ENCODE peak calls at places on chromosomes 4 and X, in five cellular contexts. S is tibial artery, K is heart left ventricle, F is astrocyte, A is A549. Q is an unnamed sample.

GRCh38 chr4:26273308-26273980 is 47.4 kb upstream of the RBPJ start:
- DNase-seq in S (peak; percentile 40), K (peak; percentile 42), F (no peak), A (no peak), Q (peak; percentile 30)

GRCh38 chr4:63170923-63171322 is 1238.3 kb downstream of the TECRL start:
- DNase-seq in S (no peak), K (no peak), F (no peak), A (no peak), Q (no peak)

GRCh38 chr4:124910327-124910726 is 197.8 kb upstream of the ANKRD50 start:
- DNase-seq in S (no peak), K (no peak), F (no peak), A (no peak), Q (no peak)

GRCh38 chrX:16986169-16986568 is 39.7 kb downstream of the REPS2 start:
- DNase-seq in S (no peak), K (no peak), F (no peak), A (no peak), Q (no peak)

GRCh38 chr4:25060586-25061340 is 30.0 kb upstream of the LGI2 start:
- DNase-seq in S (no peak), K (no peak), F (no peak), A (no peak), Q (no peak)

GRCh38 chrX:138018145-138018799 is 452.3 kb downstream of the ZIC3 start:
- DNase-seq in S (no peak), K (no peak), F (no peak), A (no peak), Q (no peak)

GRCh38 chrX:3788494-3789233 is 75.2 kb upstream of the PRKX start:
- DNase-seq in S (no peak), K (no peak), F (no peak), A (no peak), Q (no peak)

GRCh38 chr4:8559524-8560264 is 20.5 kb upstream of the GPR78 start:
- DNase-seq in S (no peak), K (no peak), F (no peak), A (no peak), Q (no peak)

GRCh38 chr4:10093801-10094552 is 22.6 kb downstream of the WDR1 start:
- DNase-seq in S (no peak), K (no peak), F (peak; percentile 97), A (no peak), Q (no peak)

GRCh38 chrX:2498781-2499302 is 1.9 kb downstream of the DHRSX start:
- DNase-seq in S (peak; percentile 42), K (no peak), F (peak; percentile 15), A (peak; percentile 54), Q (no peak)

GRCh38 chr4:147583876-147584275 is 33.3 kb upstream of the TMEM184C start:
- DNase-seq in S (no peak), K (no peak), F (peak; percentile 25), A (no peak), Q (no peak)

GRCh38 chr4:189548484-189549160 is 392.1 kb upstream of the FRG1 start:
- DNase-seq in S (no peak), K (no peak), F (no peak), A (no peak), Q (peak; percentile 3)

GRCh38 chr4:73896416-73896815 is 27.2 kb downstream of the CXCL1 start:
- DNase-seq in S (no peak), K (no peak), F (no peak), A (no peak), Q (no peak)

GRCh38 chr4:140099993-140100392 is 54.0 kb downstream of the MAML3 start:
- DNase-seq in S (peak; percentile 60), K (peak; percentile 49), F (no peak), A (no peak), Q (no peak)

GRCh38 chrX:43971966-43972961 is 926 bp downstream of the NDP start:
- DNase-seq in S (no peak), K (no peak), F (peak; percentile 34), A (no peak), Q (no peak)

GRCh38 chr4:76781698-76782595 is 116.0 kb downstream of the SOWAHB start:
- DNase-seq in S (no peak), K (no peak), F (peak; percentile 99), A (no peak), Q (peak; percentile 89)

GRCh38 chrX:95760356-95760755 is 924.3 kb upstream of the DIAPH2 start:
- DNase-seq in S (no peak), K (no peak), F (no peak), A (no peak), Q (no peak)

GRCh38 chrX:9072281-9072680 is 38.4 kb upstream of the FAM9B start:
- DNase-seq in S (no peak), K (no peak), F (no peak), A (no peak), Q (no peak)

GRCh38 chr4:17985832-17986231 is 35.7 kb downstream of the LCORL start:
- DNase-seq in S (no peak), K (no peak), F (no peak), A (no peak), Q (no peak)

DNA sequence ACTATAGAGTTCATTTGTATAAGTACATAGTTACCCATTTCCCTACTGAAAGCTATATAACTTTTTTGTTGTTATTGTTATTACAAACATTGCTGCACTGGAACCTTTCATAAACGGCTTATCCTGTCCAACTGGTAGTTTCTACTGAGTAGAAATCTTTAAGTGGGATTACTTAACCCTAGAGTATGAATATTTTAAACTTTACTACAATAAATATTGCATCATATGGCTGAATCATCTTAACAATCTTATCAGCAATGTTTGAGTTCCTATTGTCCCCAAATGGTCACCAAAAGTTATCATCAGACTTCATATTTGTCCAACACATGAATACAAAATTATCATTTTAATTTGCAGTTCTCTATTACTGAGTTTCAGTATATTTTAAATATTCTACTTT is 40.5 kb downstream of the LCORL start:
- DNase-seq in S (no peak), K (no peak), F (no peak), A (no peak), Q (no peak)
- H3K9me3 ChIP-seq in S (peaks cover 28% of the 10 kb centered on the region), K (no peaks in the 10 kb centered on the region), F (no peaks in the 10 kb centered on the region), A (peaks cover 14% of the 10 kb centered on the region), Q (peaks cover 6% of the 10 kb centered on the region)

GRCh38 chr4:78818530-78818929 is 42.4 kb downstream of the BMP2K start:
- DNase-seq in S (no peak), K (no peak), F (no peak), A (no peak), Q (no peak)
- H3K9me3 ChIP-seq in S (no peaks in the 10 kb centered on the region), K (no peaks in the 10 kb centered on the region), F (no peaks in the 10 kb centered on the region), A (no peaks in the 10 kb centered on the region), Q (no peaks in the 10 kb centered on the region)

GRCh38 chr4:87863486-87863885 is 30.7 kb downstream of the MEPE start:
- DNase-seq in S (no peak), K (no peak), F (no peak), A (no peak), Q (no peak)
- H3K9me3 ChIP-seq in S (no peaks in the 10 kb centered on the region), K (no peaks in the 10 kb centered on the region), F (no peaks in the 10 kb centered on the region), A (no peaks in the 10 kb centered on the region), Q (no peaks in the 10 kb centered on the region)

GRCh38 chrX:48058621-48059295 is 12.7 kb downstream of the ZNF630 start:
- DNase-seq in S (no peak), K (no peak), F (no peak), A (no peak), Q (no peak)

GRCh38 chrX:48064261-48064660 is 7.2 kb downstream of the ZNF630 start:
- DNase-seq in S (no peak), K (no peak), F (no peak), A (no peak), Q (no peak)

DNA sequence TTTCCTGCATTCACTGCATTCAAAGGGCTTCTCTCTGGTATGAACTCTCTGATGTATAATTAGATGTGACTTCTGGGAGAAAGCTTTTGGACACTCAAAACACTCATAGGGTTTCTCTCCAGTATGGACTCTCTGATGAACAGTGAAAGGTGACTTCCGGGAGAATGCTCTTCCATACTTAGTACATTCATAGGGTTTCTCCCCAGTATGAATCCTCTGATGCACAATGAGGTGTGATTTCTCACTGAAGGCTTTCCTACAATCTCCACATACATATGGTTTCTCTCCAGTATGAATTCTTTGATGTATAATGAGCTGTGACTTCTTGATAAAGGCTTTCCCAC is 12.2 kb downstream of the ZNF630 start:
- DNase-seq in S (no peak), K (no peak), F (no peak), A (no peak), Q (no peak)
- H3K9me3 ChIP-seq in S (peaks cover 34% of the 10 kb centered on the region), K (no peaks in the 10 kb centered on the region), F (peaks cover 12% of the 10 kb centered on the region), A (peaks cover 15% of the 10 kb centered on the region), Q (no peaks in the 10 kb centered on the region)

GRCh38 chrX:47879447-47879846 is 42.7 kb downstream of the ZNF81 start:
- DNase-seq in S (no peak), K (no peak), F (no peak), A (no peak), Q (no peak)

GRCh38 chrX:47880927-47881326 is 44.2 kb downstream of the ZNF81 start:
- DNase-seq in S (no peak), K (no peak), F (no peak), A (no peak), Q (no peak)

GRCh38 chrX:47877327-47877726 is 40.6 kb downstream of the ZNF81 start:
- DNase-seq in S (no peak), K (no peak), F (no peak), A (no peak), Q (no peak)

GRCh38 chrX:47873123-47873522 is 36.4 kb downstream of the ZNF81 start:
- DNase-seq in S (no peak), K (no peak), F (no peak), A (no peak), Q (no peak)

DNA sequence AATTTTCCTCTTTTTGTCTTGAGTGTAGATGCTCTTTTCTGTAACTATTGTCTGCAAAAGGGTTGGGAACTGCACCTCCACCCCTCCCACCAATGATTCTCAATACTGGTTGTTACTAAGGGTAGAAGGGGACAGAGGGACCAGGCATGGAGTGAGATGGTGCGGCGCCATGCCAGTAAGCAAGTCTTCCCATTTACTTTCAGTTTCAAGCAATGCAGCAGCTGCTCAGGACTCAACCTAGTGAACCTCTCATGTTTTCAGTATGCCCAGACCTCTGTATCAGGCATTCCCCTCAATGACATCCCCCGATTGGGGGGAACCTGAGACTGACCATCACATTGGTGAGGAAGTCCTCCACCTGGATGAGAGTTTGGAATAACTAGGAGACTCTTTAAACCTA is 41.5 kb downstream of the ZNF81 start:
- DNase-seq in S (no peak), K (no peak), F (no peak), A (no peak), Q (no peak)
- H3K9me3 ChIP-seq in S (no peaks in the 10 kb centered on the region), K (no peaks in the 10 kb centered on the region), F (no peaks in the 10 kb centered on the region), A (no peaks in the 10 kb centered on the region), Q (no peaks in the 10 kb centered on the region)

GRCh38 chrX:148337873-148338272 is 162.5 kb upstream of the AFF2 start:
- DNase-seq in S (no peak), K (no peak), F (no peak), A (no peak), Q (no peak)
- H3K9me3 ChIP-seq in S (no peaks in the 10 kb centered on the region), K (no peaks in the 10 kb centered on the region), F (no peaks in the 10 kb centered on the region), A (no peaks in the 10 kb centered on the region), Q (no peaks in the 10 kb centered on the region)

GRCh38 chrX:78960888-78961287 is 15.7 kb downstream of the P2RY10 start:
- DNase-seq in S (no peak), K (no peak), F (no peak), A (no peak), Q (no peak)

GRCh38 chrX:78964598-78964997 is 19.4 kb downstream of the P2RY10 start:
- DNase-seq in S (no peak), K (no peak), F (no peak), A (no peak), Q (no peak)
- H3K9me3 ChIP-seq in S (peaks cover 7% of the 10 kb centered on the region), K (no peaks in the 10 kb centered on the region), F (no peaks in the 10 kb centered on the region), A (no peaks in the 10 kb centered on the region), Q (no peaks in the 10 kb centered on the region)